ENCODE peak calls at places on chromosomes 2 and 18, in nine cellular contexts. F, O, A, C, S, R, Z, H and I are unnamed samples.

GRCh38 chr2:240995041-240995960 is 3.1 kb upstream of the SNED1 start:
- DNase-seq in F (no peak), O (no peak), A (peak; percentile 39), C (no peak), S (no peak), R (no peak), Z (peak; percentile 61), H (no peak), I (peak; percentile 27)

GRCh38 chr2:9782197-9782719 is 61.0 kb upstream of the TAF1B start:
- DNase-seq in F (no peak), O (no peak), A (no peak), C (no peak), S (no peak), R (peak; percentile 63), Z (no peak), H (no peak), I (no peak)

GRCh38 chr2:11121099-11121822 is 34.0 kb upstream of the SLC66A3 start:
- DNase-seq in F (no peak), O (no peak), A (no peak), C (no peak), S (no peak), R (no peak), Z (no peak), H (no peak), I (no peak)

GRCh38 chr2:132477436-132477835 is 60.8 kb downstream of the GPR39 start:
- DNase-seq in F (no peak), O (no peak), A (no peak), C (no peak), S (no peak), R (no peak), Z (no peak), H (no peak), I (no peak)

GRCh38 chr18:37668971-37669747 is 103.6 kb upstream of the CELF4 start:
- DNase-seq in F (no peak), O (no peak), A (no peak), C (no peak), S (no peak), R (no peak), Z (peak; percentile 42), H (no peak), I (no peak)

GRCh38 chr18:28003451-28003850 is 173.5 kb downstream of the CDH2 start:
- DNase-seq in F (no peak), O (no peak), A (no peak), C (no peak), S (no peak), R (no peak), Z (no peak), H (no peak), I (no peak)

GRCh38 chr2:144524190-144524957 is 4.5 kb upstream of the ZEB2 start:
- DNase-seq in F (no peak), O (no peak), A (peak; percentile 83), C (peak; percentile 91), S (no peak), R (peak; percentile 23), Z (peak; percentile 80), H (peak; percentile 67), I (peak; percentile 80)

GRCh38 chr18:74516271-74517235 is 17.7 kb upstream of the CNDP1 start:
- DNase-seq in F (no peak), O (peak; percentile 23), A (no peak), C (peak; percentile 56), S (no peak), R (no peak), Z (no peak), H (no peak), I (no peak)

GRCh38 chr2:172210599-172210998 is 107.9 kb upstream of the DLX2 start:
- DNase-seq in F (no peak), O (no peak), A (no peak), C (no peak), S (no peak), R (no peak), Z (no peak), H (no peak), I (no peak)

GRCh38 chr2:172204762-172205161 is 102.1 kb upstream of the DLX2 start:
- DNase-seq in F (no peak), O (no peak), A (no peak), C (no peak), S (no peak), R (no peak), Z (no peak), H (no peak), I (no peak)

GRCh38 chr2:172208881-172209325 is 106.2 kb upstream of the DLX2 start:
- DNase-seq in F (no peak), O (no peak), A (no peak), C (no peak), S (no peak), R (no peak), Z (no peak), H (no peak), I (peak; percentile 13)

GRCh38 chr2:172211507-172211906 is 108.8 kb upstream of the DLX2 start:
- DNase-seq in F (no peak), O (no peak), A (no peak), C (no peak), S (no peak), R (no peak), Z (no peak), H (no peak), I (no peak)

DNA sequence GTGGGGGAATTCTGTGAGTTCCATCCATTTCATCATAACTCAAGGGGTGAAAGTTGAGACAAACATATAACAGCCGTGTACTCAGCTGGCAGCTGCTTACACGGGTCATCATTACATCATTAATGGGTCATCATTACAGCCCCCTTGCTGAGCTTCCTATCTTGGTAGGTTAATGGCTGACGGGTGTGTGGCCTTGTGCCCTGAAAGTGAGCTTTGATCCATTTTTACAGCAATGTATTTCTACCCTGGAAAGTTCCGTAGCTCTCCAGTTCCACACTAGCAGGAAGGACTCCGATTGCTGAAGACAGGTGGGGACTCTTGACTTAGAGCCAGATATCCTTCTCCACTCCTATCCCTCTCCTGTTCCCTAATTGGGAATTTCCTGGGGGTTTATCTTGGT is 105.2 kb upstream of the DLX2 start:
- DNase-seq in F (no peak), O (no peak), A (no peak), C (no peak), S (no peak), R (no peak), Z (no peak), H (no peak), I (no peak)
- TF ChIP-seq EP300 in F (no peak), O (no peak), A (no peak), C (no peak), S (no peak), R (no peak), Z (no peak), H (no peak), I (no peak)

DNA sequence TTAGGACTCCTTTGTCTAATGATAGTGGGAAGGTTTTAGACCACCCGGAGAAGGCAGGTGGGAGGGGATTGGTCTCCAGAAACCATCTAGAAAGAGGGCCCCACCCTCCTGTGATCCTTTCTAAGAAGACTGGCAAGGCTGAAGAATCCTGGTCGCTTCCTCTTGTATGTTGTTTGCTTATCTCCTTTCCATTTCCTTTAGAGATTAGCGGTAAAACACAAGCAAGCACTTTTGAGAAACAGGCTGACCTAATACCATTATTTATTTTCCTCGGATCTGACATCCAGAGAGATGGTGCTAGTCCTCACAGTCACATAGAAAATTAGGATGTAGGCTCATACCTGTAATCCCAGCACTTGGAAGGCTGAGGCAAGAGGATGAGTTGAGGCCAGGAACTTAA is 45.2 kb upstream of the SPRED2 start:
- DNase-seq in F (no peak), O (no peak), A (no peak), C (no peak), S (no peak), R (no peak), Z (no peak), H (no peak), I (no peak)
- TF ChIP-seq EP300 in F (no peak), O (no peak), A (no peak), C (peak; percentile 59), S (no peak), R (no peak), Z (no peak), H (no peak), I (no peak)

GRCh38 chr2:15639323-15640251 is 47.9 kb downstream of the DDX1 start:
- DNase-seq in F (no peak), O (no peak), A (no peak), C (no peak), S (no peak), R (no peak), Z (no peak), H (no peak), I (no peak)

GRCh38 chr2:15640291-15640711 is 48.6 kb downstream of the DDX1 start:
- DNase-seq in F (no peak), O (no peak), A (no peak), C (no peak), S (peak; percentile 43), R (no peak), Z (no peak), H (peak; percentile 38), I (no peak)

GRCh38 chr2:15636972-15637785 is 45.5 kb downstream of the DDX1 start:
- DNase-seq in F (peak; percentile 77), O (peak; percentile 73), A (peak; percentile 80), C (no peak), S (peak; percentile 71), R (peak; percentile 60), Z (no peak), H (peak; percentile 78), I (peak; percentile 84)

GRCh38 chr2:15640784-15641183 is 49.1 kb downstream of the DDX1 start:
- DNase-seq in F (no peak), O (no peak), A (no peak), C (no peak), S (no peak), R (no peak), Z (no peak), H (no peak), I (no peak)

DNA sequence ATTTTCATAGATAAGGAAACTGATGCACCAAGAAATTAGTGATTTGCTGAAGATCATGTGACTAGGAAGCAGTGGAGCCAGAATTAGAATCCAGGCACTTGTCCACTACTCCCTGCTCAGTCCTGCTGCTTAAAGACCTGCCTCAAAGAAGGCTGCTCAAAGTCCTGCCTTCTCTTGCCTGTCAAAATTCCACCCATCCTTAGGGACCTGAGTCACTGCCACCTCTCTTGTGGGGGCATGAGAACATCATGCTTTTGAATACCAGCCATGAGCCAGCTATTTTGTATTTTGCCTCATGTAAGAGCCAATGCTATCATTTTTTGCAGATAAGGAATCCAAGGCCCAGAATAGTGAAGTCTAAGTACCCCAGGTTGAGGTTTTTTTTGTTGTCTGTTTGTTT is 47.1 kb downstream of the DDX1 start:
- DNase-seq in F (no peak), O (no peak), A (no peak), C (no peak), S (no peak), R (no peak), Z (no peak), H (no peak), I (no peak)
- TF ChIP-seq EP300 in F (no peak), O (no peak), A (no peak), C (no peak), S (no peak), R (no peak), Z (no peak), H (no peak), I (no peak)

DNA sequence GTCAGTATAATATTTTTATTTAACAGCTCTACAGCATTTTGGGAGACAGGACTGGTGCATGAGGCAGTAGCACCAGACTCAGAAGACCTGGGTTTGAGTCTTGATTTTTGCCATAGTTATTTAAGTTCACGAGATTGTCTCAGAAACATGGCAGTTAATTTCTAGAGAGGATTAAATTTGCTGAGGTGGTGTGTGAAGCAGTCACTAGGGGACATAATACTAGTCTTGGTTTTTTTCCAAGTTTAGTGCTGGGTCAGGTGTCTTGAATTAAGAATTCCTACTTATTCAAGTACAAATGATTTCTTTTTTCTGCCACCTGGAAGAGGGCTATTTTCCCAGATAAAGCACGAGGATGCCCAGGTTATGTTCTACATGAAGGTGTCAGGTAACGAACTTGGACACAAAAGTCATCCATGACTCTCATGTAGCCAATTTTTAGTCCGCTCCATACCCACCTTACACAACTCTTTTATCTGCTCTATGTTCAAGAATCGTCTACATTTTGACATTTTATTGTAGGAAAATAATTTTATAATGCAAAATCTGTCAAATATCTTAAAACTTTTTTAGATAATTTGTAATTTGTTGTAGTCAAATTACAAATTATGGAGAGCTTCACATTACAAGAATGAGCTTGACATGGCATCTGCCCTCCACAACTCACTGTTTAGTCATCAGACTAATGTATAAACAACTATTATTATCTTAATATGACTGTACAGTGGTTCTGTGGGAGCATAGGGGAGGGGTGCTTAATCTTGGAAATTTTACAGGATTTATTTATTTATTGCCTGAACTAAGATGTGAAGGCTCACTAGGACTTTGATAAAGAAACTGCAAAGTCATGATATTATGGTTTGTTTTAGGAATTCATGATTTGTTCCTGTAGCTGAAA is 1.6 kb downstream of the MARCHF7 start:
- DNase-seq in F (peak; percentile 21), O (no peak), A (no peak), C (no peak), S (peak; percentile 10), R (no peak), Z (no peak), H (peak; percentile 34), I (no peak)
- TF ChIP-seq EP300 in F (no peak), O (no peak), A (no peak), C (no peak), S (no peak), R (no peak), Z (no peak), H (no peak), I (no peak)